ENCODE peak calls at places on chromosomes 16 and 17, in four cellular contexts. E is heart right ventricle, H is progenitor cell of endocrine pancreas, J is HFFc6. F is an unnamed sample.

GRCh38 chr17:68048996-68049395 is 13.5 kb downstream of the KPNA2 start:
- DNase-seq in E (no peak), H (no peak), J (no peak), F (no peak)

GRCh38 chr17:54277868-54278267 is 455.1 kb downstream of the KIF2B start:
- DNase-seq in J (no peak), E (no peak), H (no peak), F (no peak)

GRCh38 chr16:12362482-12363458 is 386.2 kb downstream of the SNX29 start:
- DNase-seq in H (no peak), J (no peak), E (peak), F (no peak)

GRCh38 chr16:50298075-50298460 is 31.7 kb downstream of the ADCY7 start:
- DNase-seq in H (no peak), E (no peak), J (no peak), F (no peak)

GRCh38 chr17:412211-413015 is 59.8 kb upstream of the RPH3AL start:
- DNase-seq in J (peak), E (peak), H (no peak), F (peak)

GRCh38 chr16:23245268-23245667 is 56.8 kb upstream of the SCNN1B start:
- DNase-seq in H (no peak), E (peak), J (no peak), F (no peak)

GRCh38 chr17:2965621-2966275 is 97.7 kb downstream of the OR1D5 start:
- DNase-seq in E (no peak), J (peak), H (no peak), F (no peak)

GRCh38 chr17:73551756-73552155 is 92.5 kb downstream of the SDK2 start:
- DNase-seq in E (no peak), H (no peak), J (no peak), F (peak)

GRCh38 chr17:42421479-42422332 is 1.4 kb downstream of the CAVIN1 start:
- DNase-seq in E (no peak), J (peak), H (no peak), F (peak)

GRCh38 chr17:75367312-75367711 is 38.2 kb downstream of the GRB2 start:
- DNase-seq in H (no peak), J (peak), E (no peak), F (peak)

GRCh38 chr17:78185981-78186688 is 717 bp downstream of the TK1 start:
- DNase-seq in H (no peak), E (no peak), J (peak), F (no peak)

GRCh38 chr17:1561420-1562177 is 993 bp downstream of the PITPNA start:
- DNase-seq in E (no peak), J (no peak), H (peak), F (peak)
- TF ChIP-seq CTCF in E (no peak), J (peak), H (peak), F (peak)

DNA sequence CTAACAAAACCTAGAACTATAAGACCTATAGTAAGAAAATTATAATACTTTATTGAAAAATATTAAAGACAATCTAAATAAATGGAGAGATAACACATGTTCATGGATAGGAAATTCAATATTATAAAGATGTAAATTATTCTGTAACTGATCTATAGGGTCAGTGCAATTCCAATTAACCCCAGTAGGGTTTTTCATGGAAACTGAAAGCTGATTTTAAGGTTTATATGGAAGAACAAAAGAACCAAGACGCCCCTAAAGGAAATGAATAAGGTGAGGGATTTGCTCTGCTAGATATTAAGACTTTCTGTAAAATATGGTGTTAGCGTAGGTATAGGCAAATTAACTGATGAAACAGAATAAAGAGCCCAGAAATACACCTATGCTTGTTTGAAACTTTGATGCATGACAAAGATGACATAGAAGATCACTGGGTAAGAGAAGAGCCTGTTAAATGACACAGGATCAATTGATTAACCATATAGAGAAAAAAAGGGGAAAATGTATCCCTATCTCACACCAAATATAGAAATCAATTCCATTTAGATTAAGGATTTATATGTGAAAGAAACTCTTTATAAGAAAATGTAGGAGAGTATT is 3.0 kb downstream of the ICAM2 start:
- DNase-seq in E (no peak), H (no peak), J (no peak), F (no peak)
- TF ChIP-seq CTCF in E (peak), H (peak), J (peak), F (peak)

DNA sequence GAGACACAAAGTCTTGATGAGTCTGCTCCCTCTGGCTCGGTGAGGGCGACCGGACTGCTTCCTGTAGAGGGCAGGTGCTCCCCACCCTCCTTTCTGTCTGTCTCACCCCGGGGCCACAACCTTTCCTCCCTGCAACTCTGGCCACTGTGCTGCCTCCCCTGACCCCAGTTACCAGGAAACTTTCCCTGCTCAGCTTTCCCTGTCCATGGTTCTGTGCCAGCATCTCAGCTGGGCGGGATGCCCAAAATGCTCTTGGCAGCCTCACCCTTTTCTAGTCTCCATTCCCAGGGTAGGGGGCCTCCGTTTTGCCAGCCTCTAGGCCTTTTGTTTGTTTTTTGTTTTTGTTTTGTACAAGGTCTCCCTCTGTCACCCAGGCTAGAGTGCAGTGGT is 1.4 kb downstream of the PLD2 start:
- DNase-seq in J (no peak), E (peak), H (no peak), F (no peak)
- TF ChIP-seq CTCF in J (no peak), E (no peak), H (no peak), F (no peak)

DNA sequence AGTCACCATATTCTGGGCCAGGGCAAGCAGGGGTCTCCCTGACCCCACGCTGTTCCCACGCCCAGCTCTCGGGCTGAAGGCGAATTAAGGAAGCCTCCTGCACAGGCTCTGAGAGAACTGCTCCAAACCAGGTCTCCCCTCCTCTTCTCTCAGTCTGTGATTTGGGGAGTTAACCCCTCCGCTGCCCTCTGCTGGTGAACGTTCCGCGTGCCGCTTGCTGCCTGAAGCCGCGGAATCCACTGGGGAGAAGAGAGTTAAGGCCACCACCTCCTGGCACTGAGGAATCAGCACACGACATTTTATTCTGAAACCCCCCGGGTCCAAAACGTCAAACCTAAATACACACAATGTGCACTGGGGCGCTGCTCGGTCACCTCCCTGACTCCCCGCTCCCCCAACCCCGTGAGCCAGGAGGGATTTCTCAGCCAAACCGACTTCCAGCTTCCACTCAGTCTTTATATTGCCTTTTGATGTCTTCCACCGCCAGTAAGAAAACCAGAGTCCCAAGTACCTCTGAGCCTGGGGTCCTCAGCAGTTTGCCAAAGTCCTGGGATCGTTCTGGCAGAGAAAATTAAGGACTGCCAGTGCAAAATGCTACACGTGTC is 54.4 kb upstream of the RCVRN start:
- DNase-seq in J (peak), E (no peak), H (peak), F (peak)
- TF ChIP-seq CTCF in J (peak), E (peak), H (peak), F (peak)

DNA sequence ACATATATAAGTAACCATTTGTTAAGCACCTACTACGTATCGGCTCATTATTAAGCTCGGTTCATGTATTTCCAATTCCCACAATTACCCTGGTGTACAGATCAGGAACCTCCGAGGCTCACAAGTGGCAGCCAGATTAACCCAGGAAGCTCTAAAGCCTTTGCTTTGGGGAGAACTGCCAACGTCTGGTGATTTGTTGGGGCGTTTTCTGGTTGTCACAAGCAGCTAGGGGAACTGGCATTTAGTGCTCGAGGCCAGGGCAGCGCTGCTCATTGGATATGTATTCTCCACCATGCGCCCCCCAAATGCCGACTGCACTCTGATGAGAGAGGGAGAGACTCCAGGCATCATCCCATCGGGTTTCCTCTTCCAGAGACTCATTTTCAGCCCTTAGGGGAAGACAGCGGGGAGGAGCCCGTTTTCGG is 541 bp downstream of the ZNF18 start:
- DNase-seq in J (peak), H (no peak), E (peak), F (peak)
- TF ChIP-seq CTCF in J (no peak), H (no peak), E (no peak), F (no peak)

F was measured in activated CD8-positive, alpha-beta T cell treated with anti-CD3 and anti-CD28 coated beads for 36 hours.